ENCODE peak calls at places on chromosomes 12 and 14, in nine cellular contexts. A is MCF 10A, H is upper lobe of right lung, F is glutamatergic neuron, P is dorsolateral prefrontal cortex, W is astrocyte of the cerebellum, J is IMR-90, O is colonic mucosa, K is foreskin fibroblast. E is an unnamed sample.

GRCh38 chr14:99213101-99213500 is 58.9 kb downstream of the BCL11B start:
- DNase-seq in O (no peak), W (no peak), J (no peak), P (no peak), H (no peak), A (no peak), K (no peak), F (no peak), E (no peak)

GRCh38 chr12:104859144-104859543 is 98.9 kb downstream of the SLC41A2 start:
- DNase-seq in F (no peak), P (no peak), O (no peak), W (peak; percentile 60), A (peak; percentile 6), H (no peak), K (peak; percentile 54), J (peak; percentile 61), E (no peak)

GRCh38 chr14:34324363-34324795 is 137.7 kb downstream of the SPTSSA start:
- DNase-seq in P (no peak), F (no peak), K (peak; percentile 64), A (peak; percentile 52), J (peak; percentile 26), H (no peak), O (peak; percentile 61), W (no peak), E (no peak)

GRCh38 chr12:124025661-124026060 is 52.6 kb downstream of the ZNF664 start:
- DNase-seq in J (no peak), P (no peak), W (no peak), K (no peak), O (no peak), H (no peak), F (no peak), A (no peak), E (no peak)

GRCh38 chr12:112217647-112218046 is 92.3 kb downstream of the TRAFD1 start:
- DNase-seq in F (no peak), P (no peak), A (no peak), W (no peak), J (no peak), H (no peak), K (no peak), O (no peak), E (no peak)

GRCh38 chr14:103260629-103261124 is 73.4 kb upstream of the EIF5 start:
- DNase-seq in K (peak; percentile 48), H (peak; percentile 69), P (no peak), O (peak; percentile 69), W (peak; percentile 3), J (peak; percentile 63), A (peak; percentile 70), F (no peak), E (no peak)

GRCh38 chr12:2944401-2945047 is 14.7 kb upstream of the TEAD4 start:
- DNase-seq in P (peak; percentile 30), O (peak; percentile 60), K (peak; percentile 56), F (peak; percentile 57), H (peak; percentile 76), J (peak; percentile 19), A (peak; percentile 68), W (no peak), E (peak; percentile 32)

GRCh38 chr12:130031041-130031440 is 127.2 kb upstream of the TMEM132D start:
- DNase-seq in O (no peak), J (no peak), F (no peak), K (no peak), H (no peak), P (no peak), A (no peak), W (no peak), E (no peak)

GRCh38 chr14:37197421-37198272 is at the start of gene MIPOL1:
- DNase-seq in A (peak; percentile 85), P (peak; percentile 73), W (peak; percentile 64), O (peak; percentile 81), J (peak; percentile 90), F (peak; percentile 73), H (peak; percentile 93), K (peak; percentile 97), E (no peak)
- TF ChIP-seq CTCF in A (no peak), P (peak; percentile 44), W (peak; percentile 43), O (no peak), J (peak; percentile 43), F (no peak), H (peak; percentile 40), K (no peak), E (no peak)

DNA sequence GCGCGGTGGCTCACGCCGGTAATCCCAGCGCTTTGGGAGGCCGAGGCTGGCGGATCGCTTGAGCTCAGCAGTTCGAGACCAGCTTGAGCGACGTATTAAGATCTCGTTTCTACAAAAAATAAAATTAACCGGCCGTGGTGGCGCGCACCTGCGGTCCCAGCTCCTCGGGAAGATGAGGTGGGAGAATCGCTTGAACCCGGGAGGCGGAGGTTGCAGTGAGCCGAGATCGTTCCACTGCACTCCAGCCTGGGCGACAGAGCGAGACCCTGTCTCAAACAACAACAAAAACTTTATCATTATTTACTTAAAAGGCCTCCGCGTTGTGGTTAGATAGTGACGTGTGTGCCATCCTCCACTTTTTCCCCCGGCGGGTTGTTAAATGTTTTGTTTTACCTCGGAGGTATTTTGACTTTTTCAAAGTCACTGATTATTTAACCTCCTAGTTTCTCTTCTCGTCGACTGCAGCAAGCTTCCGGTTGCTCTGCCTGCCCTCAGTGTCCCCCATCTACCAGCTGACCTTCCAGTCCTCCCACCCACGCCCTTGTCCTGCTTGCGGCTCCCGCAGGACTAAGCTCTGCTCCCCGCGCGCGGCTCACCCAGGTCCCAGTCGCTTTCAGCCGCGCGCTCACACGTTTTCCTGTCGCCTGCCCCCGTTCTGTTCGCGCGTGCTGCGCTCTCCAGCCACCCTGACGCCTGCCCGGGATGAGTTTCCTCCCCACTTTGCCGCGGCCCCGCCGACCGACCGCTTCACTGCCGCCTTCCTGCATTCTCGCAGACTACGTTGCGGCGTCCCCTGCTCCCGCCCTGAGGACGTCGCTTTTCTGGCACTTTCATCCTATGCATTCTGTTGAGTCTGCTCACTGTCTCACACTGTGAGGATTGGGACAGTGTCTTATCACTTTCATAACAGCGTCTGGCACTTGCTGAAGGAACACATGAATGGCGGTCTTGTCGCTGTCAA is 1.2 kb upstream of the SCAF11 start:
- DNase-seq in W (no peak), P (peak; percentile 76), H (peak; percentile 92), O (peak; percentile 80), A (peak; percentile 62), J (peak; percentile 43), F (peak; percentile 73), K (peak; percentile 79), E (peak; percentile 53)
- TF ChIP-seq CTCF in W (no peak), P (no peak), H (no peak), O (no peak), A (no peak), J (no peak), F (no peak), K (no peak), E (no peak)

DNA sequence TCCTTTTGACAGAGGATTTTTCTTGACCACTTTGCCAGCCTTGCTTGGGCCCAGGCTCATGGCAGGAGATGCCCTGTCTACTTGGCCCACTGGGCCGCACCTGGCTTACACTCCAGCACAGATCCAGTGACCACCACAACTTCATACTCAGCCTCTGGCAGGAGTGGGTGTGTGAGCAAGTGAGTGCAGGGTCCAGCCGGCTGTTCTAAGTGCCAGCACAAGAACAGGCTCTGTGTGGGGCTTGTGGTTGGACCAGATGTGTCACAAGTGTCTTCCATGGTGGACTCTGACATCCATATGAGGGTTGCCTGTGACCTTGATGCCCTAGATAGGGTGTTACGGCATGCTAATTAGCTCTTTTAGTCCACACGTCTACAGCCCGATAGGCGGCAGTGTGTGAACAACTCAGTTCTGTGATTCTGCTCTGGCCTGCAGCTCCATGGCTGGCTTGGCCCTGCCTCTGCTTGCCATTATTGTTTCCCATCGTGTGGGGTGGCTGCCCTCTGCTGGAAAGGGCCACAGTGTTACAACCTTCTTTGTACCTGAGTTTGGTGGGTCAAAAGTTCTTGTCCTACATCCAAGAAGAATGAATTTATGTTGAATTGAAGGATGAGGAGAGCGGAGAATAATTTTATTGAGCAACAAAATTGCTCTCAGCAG is 1089.1 kb downstream of the SLC6A15 start:
- DNase-seq in F (peak; percentile 85), K (peak; percentile 21), J (no peak), W (no peak), A (peak; percentile 73), P (no peak), H (no peak), O (peak; percentile 20), E (no peak)
- TF ChIP-seq CTCF in F (peak; percentile 76), K (no peak), J (no peak), W (no peak), A (peak; percentile 49), P (peak; percentile 47), H (peak; percentile 11), O (no peak), E (no peak)

GRCh38 chr14:24322672-24323071 is 11.4 kb downstream of the LTB4R start:
- DNase-seq in J (no peak), H (no peak), W (no peak), P (no peak), A (no peak), F (no peak), K (no peak), O (no peak), E (no peak)
- TF ChIP-seq CTCF in J (no peak), H (no peak), W (no peak), P (no peak), A (no peak), F (no peak), K (no peak), O (no peak), E (no peak)

GRCh38 chr12:6938353-6939186 is 5.0 kb upstream of the RNU7-1 start:
- DNase-seq in K (no peak), P (no peak), W (no peak), O (no peak), F (no peak), J (no peak), A (no peak), H (no peak), E (no peak)
- TF ChIP-seq CTCF in K (no peak), P (no peak), W (no peak), O (no peak), F (peak; percentile 33), J (no peak), A (no peak), H (no peak), E (no peak)

GRCh38 chr12:97711392-97711791 is 248.8 kb downstream of the RMST start:
- DNase-seq in F (no peak), W (no peak), K (no peak), H (no peak), O (no peak), J (no peak), A (no peak), P (no peak), E (no peak)

GRCh38 chr12:97713972-97714588 is 251.5 kb downstream of the RMST start:
- DNase-seq in P (no peak), O (no peak), H (no peak), A (no peak), K (no peak), W (no peak), J (no peak), F (no peak), E (no peak)

GRCh38 chr12:97713217-97713616 is 250.6 kb downstream of the RMST start:
- DNase-seq in J (no peak), H (no peak), W (no peak), F (no peak), O (no peak), A (no peak), P (no peak), K (no peak), E (no peak)

GRCh38 chr12:97716356-97716755 is 253.8 kb downstream of the RMST start:
- DNase-seq in O (no peak), A (peak; percentile 27), W (no peak), F (no peak), K (no peak), P (no peak), H (no peak), J (no peak), E (no peak)
- TF ChIP-seq CTCF in O (no peak), A (peak; percentile 42), W (peak; percentile 41), F (peak; percentile 32), K (no peak), P (no peak), H (peak; percentile 36), J (no peak), E (no peak)

E was measured in activated B cell treated with CpG ODN at 0.5 μM for 24 hours.